ENCODE peak calls at places on chromosomes 1 and 21, in eight cellular contexts. N is tibial artery, M is GM06990, Z is testis, W is PC-9, P is upper lobe of right lung, E is ovary, X is cardiac muscle cell. U is an unnamed sample. For H3K36me3, the result is how much of the 10 kb centered on the place peaks cover.

GRCh38 chr1:245684111-245684510 is 529.3 kb downstream of the KIF26B start:
- DNase-seq in W (no peak), X (no peak), Z (no peak), N (no peak), P (no peak), M (no peak), E (no peak), U (no peak)

GRCh38 chr1:186297439-186297838 is 77.6 kb downstream of the TPR start:
- DNase-seq in N (no peak), Z (no peak), E (no peak), W (no peak), P (no peak), M (no peak), X (no peak), U (no peak)

GRCh38 chr1:4140241-4140640 is 240.2 kb upstream of the C1orf174 start:
- DNase-seq in N (no peak), P (no peak), Z (no peak), W (no peak), E (no peak), X (no peak), M (no peak), U (no peak)

GRCh38 chr1:206005761-206006160 is 2.6 kb upstream of the RAB7B start:
- DNase-seq in N (no peak), W (no peak), X (no peak), M (no peak), Z (no peak), P (no peak), E (no peak), U (peak)

GRCh38 chr1:55071477-55071876 is 32.1 kb downstream of the PCSK9 start:
- DNase-seq in M (no peak), W (no peak), P (no peak), X (peak), Z (peak), N (no peak), E (no peak), U (no peak)

GRCh38 chr1:203284411-203285208 is 20.7 kb upstream of the BTG2 start:
- DNase-seq in M (no peak), W (no peak), N (peak), X (no peak), Z (peak), P (peak), E (no peak), U (peak)

GRCh38 chr21:44892536-44893277 is 19.2 kb upstream of the PTTG1IP start:
- DNase-seq in W (no peak), X (peak), E (no peak), N (no peak), M (peak), P (peak), Z (peak), U (no peak)

GRCh38 chr1:153122831-153123421 is 9.6 kb upstream of the SPRR2F start:
- DNase-seq in W (peak), Z (peak), M (peak), X (peak), E (peak), P (no peak), N (no peak), U (no peak)

GRCh38 chr1:192826791-192827477 is 18.1 kb downstream of the RGS2 start:
- DNase-seq in M (no peak), E (no peak), Z (no peak), W (peak), P (no peak), N (no peak), X (no peak), U (no peak)

GRCh38 chr1:85654066-85654782 is 54.0 kb downstream of the ZNHIT6 start:
- DNase-seq in Z (no peak), E (no peak), W (peak), P (no peak), X (no peak), M (no peak), N (no peak), U (no peak)

GRCh38 chr1:214453109-214453722 is 98.2 kb downstream of the PTPN14 start:
- DNase-seq in Z (no peak), P (no peak), E (no peak), M (no peak), X (no peak), N (no peak), W (peak), U (no peak)

GRCh38 chr1:22039594-22040347 is 12.7 kb upstream of the CDC42 start:
- DNase-seq in W (peak), M (peak), Z (peak), X (peak), P (peak), E (no peak), N (no peak), U (peak)

GRCh38 chr1:59432531-59433439 is 135.9 kb downstream of the FGGY start:
- DNase-seq in N (no peak), Z (no peak), W (no peak), X (no peak), E (no peak), M (peak), P (no peak), U (no peak)

GRCh38 chr1:105442901-105443300 is 1613.6 kb upstream of the PRMT6 start:
- DNase-seq in E (no peak), W (no peak), Z (no peak), P (no peak), X (no peak), N (no peak), M (no peak), U (no peak)

GRCh38 chr1:113684153-113684541 is 75.1 kb downstream of the PHTF1 start:
- DNase-seq in P (no peak), Z (peak), N (peak), X (no peak), M (no peak), E (peak), W (no peak), U (peak)

GRCh38 chr1:185376288-185376687 is 59.2 kb upstream of the IVNS1ABP start:
- DNase-seq in X (no peak), N (no peak), M (no peak), Z (no peak), E (no peak), W (no peak), P (no peak), U (no peak)

GRCh38 chr21:39456665-39457064 is 4.9 kb downstream of the SH3BGR start:
- DNase-seq in P (no peak), M (no peak), W (no peak), Z (no peak), N (no peak), E (no peak), X (no peak), U (no peak)
- TF ChIP-seq CTCF in P (no peak), M (no peak), W (peak), Z (peak), N (peak), E (no peak), X (no peak), U (no peak)

GRCh38 chr1:234610582-234611152 is 689 bp upstream of the IRF2BP2 start:
- DNase-seq in W (peak), Z (peak), P (peak), M (peak), N (peak), X (peak), E (peak), U (peak)
- H3K36me3 ChIP-seq in W (under half), Z (under half), P (under half), M (under half), N (under half), X (under half), E (under half), U (under half)

GRCh38 chr21:36926989-36927695 is 39.3 kb downstream of the HLCS start:
- DNase-seq in P (no peak), W (no peak), X (no peak), M (no peak), E (no peak), Z (no peak), N (no peak), U (no peak)

GRCh38 chr21:36928960-36929359 is 37.5 kb downstream of the HLCS start:
- DNase-seq in X (no peak), M (no peak), Z (no peak), P (no peak), W (no peak), N (no peak), E (no peak), U (no peak)

GRCh38 chr21:36927718-36928117 is 38.8 kb downstream of the HLCS start:
- DNase-seq in W (peak), E (peak), M (no peak), N (peak), X (peak), Z (peak), P (peak), U (peak)

GRCh38 chr21:36932417-36932816 is 34.1 kb downstream of the HLCS start:
- DNase-seq in N (no peak), W (no peak), M (no peak), P (no peak), Z (no peak), X (no peak), E (no peak), U (no peak)

DNA sequence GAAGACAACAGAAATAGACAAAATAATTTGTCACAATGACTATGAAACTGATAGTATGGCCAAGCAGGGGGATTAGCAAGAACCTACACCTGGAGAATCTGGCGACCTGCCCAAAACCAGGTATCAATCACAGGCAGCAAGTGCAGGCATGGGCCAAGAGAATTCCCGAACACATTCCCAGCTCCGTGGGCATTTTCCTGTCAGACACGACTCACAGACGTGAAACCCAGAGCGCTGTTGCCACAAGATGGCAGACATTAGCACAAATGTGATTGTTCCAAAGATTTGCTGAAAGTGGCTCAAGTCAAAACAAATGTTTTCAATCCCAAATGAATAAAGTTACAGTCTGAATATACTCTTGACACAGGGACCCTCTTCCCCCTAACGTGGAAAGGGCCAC is 36.8 kb downstream of the HLCS start:
- DNase-seq in N (no peak), X (no peak), E (peak), W (no peak), Z (peak), M (no peak), P (no peak), U (no peak)
- TF ChIP-seq CTCF in N (no peak), X (peak), E (no peak), W (no peak), Z (no peak), M (no peak), P (no peak), U (no peak)

GRCh38 chr1:52343982-52344381 is 22.0 kb downstream of the CC2D1B start:
- DNase-seq in M (no peak), N (no peak), W (no peak), E (no peak), X (no peak), Z (no peak), P (no peak), U (no peak)
- H3K36me3 ChIP-seq in M (under half), N (under half), W (under half), E (under half), X (under half), Z (under half), P (under half), U (under half)